ENCODE peak calls at places on chromosomes 6 and 20, in five cellular contexts. One of them, this sample, is unnamed.

GRCh38 chr6:33103776-33104175 is 28.0 kb downstream of the HLA-DPB1 start:
- DNase-seq in anterior cingulate cortex: no peak
- DNase-seq in activated CD8-positive, alpha-beta memory T cell treated with anti-CD3 and anti-CD28 coated beads for 4 hours: no peak
- DNase-seq in hepatocyte: no peak
- DNase-seq in midbrain: no peak
- DNase-seq in this sample: no peak

GRCh38 chr6:7051780-7052440 is 55.9 kb upstream of the RREB1 start:
- DNase-seq in anterior cingulate cortex: no peak
- DNase-seq in activated CD8-positive, alpha-beta memory T cell treated with anti-CD3 and anti-CD28 coated beads for 4 hours: peak
- DNase-seq in hepatocyte: peak
- DNase-seq in midbrain: no peak
- DNase-seq in this sample: no peak

GRCh38 chr6:21586760-21587181 is 6.8 kb upstream of the SOX4 start:
- DNase-seq in anterior cingulate cortex: no peak
- DNase-seq in activated CD8-positive, alpha-beta memory T cell treated with anti-CD3 and anti-CD28 coated beads for 4 hours: no peak
- DNase-seq in hepatocyte: no peak
- DNase-seq in midbrain: no peak
- DNase-seq in this sample: no peak

GRCh38 chr6:12060780-12061619 is 48.9 kb downstream of the HIVEP1 start:
- DNase-seq in anterior cingulate cortex: peak
- DNase-seq in activated CD8-positive, alpha-beta memory T cell treated with anti-CD3 and anti-CD28 coated beads for 4 hours: peak
- DNase-seq in hepatocyte: peak
- DNase-seq in midbrain: peak
- DNase-seq in this sample: peak

GRCh38 chr6:7763896-7764295 is 38.0 kb downstream of the BMP6 start:
- DNase-seq in anterior cingulate cortex: no peak
- DNase-seq in activated CD8-positive, alpha-beta memory T cell treated with anti-CD3 and anti-CD28 coated beads for 4 hours: no peak
- DNase-seq in hepatocyte: no peak
- DNase-seq in midbrain: no peak
- DNase-seq in this sample: no peak

GRCh38 chr6:159038914-159039884 is 5.6 kb downstream of the TAGAP start:
- DNase-seq in anterior cingulate cortex: no peak
- DNase-seq in activated CD8-positive, alpha-beta memory T cell treated with anti-CD3 and anti-CD28 coated beads for 4 hours: no peak
- DNase-seq in hepatocyte: peak
- DNase-seq in midbrain: peak
- DNase-seq in this sample: no peak

GRCh38 chr20:48826064-48826463 is 1.7 kb downstream of the PREX1 start:
- DNase-seq in anterior cingulate cortex: no peak
- DNase-seq in activated CD8-positive, alpha-beta memory T cell treated with anti-CD3 and anti-CD28 coated beads for 4 hours: no peak
- DNase-seq in hepatocyte: no peak
- DNase-seq in midbrain: peak
- DNase-seq in this sample: peak

GRCh38 chr6:148521586-148521985 is 178.9 kb downstream of the SASH1 start:
- DNase-seq in anterior cingulate cortex: no peak
- DNase-seq in activated CD8-positive, alpha-beta memory T cell treated with anti-CD3 and anti-CD28 coated beads for 4 hours: no peak
- DNase-seq in hepatocyte: no peak
- DNase-seq in midbrain: no peak
- DNase-seq in this sample: no peak

GRCh38 chr6:2353412-2354137 is 108.2 kb upstream of the GMDS start:
- DNase-seq in anterior cingulate cortex: no peak
- DNase-seq in activated CD8-positive, alpha-beta memory T cell treated with anti-CD3 and anti-CD28 coated beads for 4 hours: peak
- DNase-seq in hepatocyte: peak
- DNase-seq in midbrain: peak
- DNase-seq in this sample: peak

GRCh38 chr20:38143646-38144554 is 21.2 kb downstream of the TGM2 start:
- DNase-seq in anterior cingulate cortex: no peak
- DNase-seq in activated CD8-positive, alpha-beta memory T cell treated with anti-CD3 and anti-CD28 coated beads for 4 hours: no peak
- DNase-seq in hepatocyte: peak
- DNase-seq in midbrain: no peak
- DNase-seq in this sample: no peak